ENCODE peak calls at places on chromosomes 7 and 10, in six cellular contexts. J is upper lobe of left lung, W is A549, L is GM12878, Y is HepG2, X is K562. N is an unnamed sample.

GRCh38 chr10:110758898-110759297 is 112.8 kb upstream of the PDCD4 start:
- ATAC-seq in J (no peak), W (no peak), L (no peak), Y (no peak), X (no peak), N (no peak)

GRCh38 chr7:144596953-144597352 is 193.5 kb upstream of the NOBOX start:
- ATAC-seq in J (no peak), W (no peak), L (no peak), Y (no peak), X (no peak), N (no peak)

GRCh38 chr7:107643407-107643806 is 17.2 kb upstream of the SLC26A4 start:
- ATAC-seq in J (no peak), W (peak; percentile 68), L (no peak), Y (no peak), X (peak; percentile 48), N (no peak)

GRCh38 chr10:126376956-126377355 is 11.3 kb downstream of the ADAM12 start:
- ATAC-seq in J (no peak), W (no peak), L (no peak), Y (no peak), X (no peak), N (no peak)

GRCh38 chr10:96902762-96903358 is 70.8 kb downstream of the LCOR start:
- ATAC-seq in J (no peak), W (peak; percentile 49), L (peak; percentile 64), Y (peak; percentile 40), X (peak; percentile 49), N (no peak)

GRCh38 chr7:56091591-56091990 is 1.2 kb downstream of the PHKG1 start:
- ATAC-seq in J (no peak), W (peak; percentile 10), L (no peak), Y (no peak), X (no peak), N (peak; percentile 31)

GRCh38 chr10:14533295-14533694 is 202.6 kb upstream of the FRMD4A start:
- ATAC-seq in J (no peak), W (peak; percentile 34), L (no peak), Y (no peak), X (no peak), N (no peak)

GRCh38 chr10:123241391-123242141 is 87.4 kb downstream of the BUB3 start:
- ATAC-seq in J (no peak), W (no peak), L (peak; percentile 70), Y (peak; percentile 70), X (no peak), N (no peak)

GRCh38 chr7:41472427-41473125 is 230.3 kb downstream of the INHBA start:
- ATAC-seq in J (no peak), W (no peak), L (no peak), Y (no peak), X (no peak), N (no peak)

GRCh38 chr7:93043393-93043985 is 74.3 kb downstream of the SAMD9 start:
- ATAC-seq in J (no peak), W (no peak), L (peak; percentile 20), Y (no peak), X (no peak), N (no peak)

GRCh38 chr10:99656199-99657064 is 2.9 kb upstream of the ENTPD7 start:
- ATAC-seq in J (no peak), W (no peak), L (no peak), Y (no peak), X (no peak), N (no peak)

GRCh38 chr7:19963695-19964094 is 190.3 kb upstream of the TMEM196 start:
- ATAC-seq in J (no peak), W (no peak), L (no peak), Y (no peak), X (no peak), N (peak; percentile 40)

GRCh38 chr10:69952069-69952800 is 100.4 kb upstream of the MACROH2A2 start:
- ATAC-seq in J (no peak), W (no peak), L (peak; percentile 49), Y (no peak), X (no peak), N (no peak)

GRCh38 chr10:102159051-102159597 is 6.9 kb downstream of the NOLC1 start:
- ATAC-seq in J (no peak), W (no peak), L (no peak), Y (no peak), X (no peak), N (no peak)

GRCh38 chr10:74391786-74392185 is 240.8 kb downstream of the ADK start:
- ATAC-seq in J (no peak), W (no peak), L (no peak), Y (no peak), X (no peak), N (no peak)

GRCh38 chr7:91784469-91784868 is 96.0 kb downstream of the MTERF1 start:
- ATAC-seq in J (no peak), W (peak; percentile 61), L (no peak), Y (no peak), X (peak; percentile 49), N (no peak)

GRCh38 chr10:100506596-100507356 is 12.9 kb downstream of the SEC31B start:
- ATAC-seq in J (no peak), W (peak; percentile 79), L (no peak), Y (no peak), X (no peak), N (no peak)

GRCh38 chr7:107890493-107890961 is 456 bp upstream of the DLD start:
- ATAC-seq in J (no peak), W (peak; percentile 35), L (peak; percentile 5), Y (peak; percentile 5), X (no peak), N (peak; percentile 32)

GRCh38 chr10:133528296-133528844 is 1.2 kb downstream of the CYP2E1 start:
- ATAC-seq in J (no peak), W (peak; percentile 42), L (no peak), Y (no peak), X (no peak), N (no peak)

GRCh38 chr7:142248-142955 is 50.0 kb upstream of the FAM20C start:
- ATAC-seq in J (peak; percentile 44), W (no peak), L (no peak), Y (peak; percentile 99), X (peak; percentile 42), N (peak; percentile 64)

GRCh38 chr7:76071316-76072242 is 23.7 kb downstream of the MDH2 start:
- ATAC-seq in J (no peak), W (no peak), L (no peak), Y (no peak), X (no peak), N (peak; percentile 83)

GRCh38 chr10:20271490-20271889 is 455.3 kb downstream of the PLXDC2 start:
- ATAC-seq in J (no peak), W (no peak), L (no peak), Y (no peak), X (no peak), N (no peak)

GRCh38 chr7:98909487-98909886 is 31.2 kb downstream of the TRRAP start:
- ATAC-seq in J (no peak), W (no peak), L (no peak), Y (no peak), X (no peak), N (no peak)

GRCh38 chr7:17301491-17302101 is 3.1 kb downstream of the AHR start:
- ATAC-seq in J (no peak), W (no peak), L (no peak), Y (no peak), X (no peak), N (no peak)
- H3K4me3 ChIP-seq in J (peak overlapping the region; percentile 78), W (peak overlapping the region; percentile 84), L (no peak overlapping the region), Y (peak overlapping the region; percentile 95), X (no peak overlapping the region), N (peak overlapping the region; percentile 88)

DNA sequence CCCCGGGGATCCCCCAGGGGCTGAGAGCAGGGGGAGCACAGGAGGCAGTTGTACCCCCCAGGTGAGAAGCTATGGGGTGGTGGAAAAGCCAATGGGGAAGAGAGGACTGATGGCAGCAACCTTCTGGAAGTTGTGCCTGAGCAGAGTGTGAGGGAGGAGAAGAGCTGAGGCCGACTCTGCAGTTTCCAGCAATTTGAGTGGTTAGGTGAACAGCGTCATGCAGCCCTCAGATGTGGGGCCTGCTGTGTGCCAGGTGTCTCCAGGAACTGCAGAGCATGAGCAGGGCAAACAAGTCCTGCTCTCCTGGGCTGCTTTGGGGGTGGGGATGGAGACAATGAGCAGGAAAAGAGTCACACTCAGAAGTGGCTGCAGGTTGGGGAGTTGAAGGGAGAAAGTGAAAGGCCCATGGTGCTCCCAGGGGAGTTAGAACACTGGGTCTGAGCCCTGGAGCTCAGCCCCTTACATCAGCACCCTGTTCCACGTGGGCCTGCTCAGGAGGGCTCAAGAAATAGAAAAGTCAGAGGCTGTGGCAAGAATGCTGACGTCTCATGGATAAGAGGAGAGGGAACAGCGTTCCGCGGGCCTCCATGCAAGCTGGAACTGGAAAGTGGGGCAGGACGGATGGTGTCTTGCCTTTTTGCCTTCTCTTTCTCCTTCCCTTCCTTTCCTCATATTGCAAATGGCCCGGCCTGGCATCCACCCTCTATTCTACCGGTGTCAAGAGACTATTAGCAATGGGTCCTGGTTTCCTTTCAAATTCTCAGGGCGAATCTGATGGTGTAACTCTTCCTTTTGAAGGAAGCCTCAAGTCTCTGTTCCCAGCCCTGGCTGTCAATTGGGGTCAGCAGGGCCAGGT is 4.0 kb upstream of the AFAP1L2 start:
- ATAC-seq in J (no peak), W (no peak), L (peak; percentile 72), Y (no peak), X (peak; percentile 20), N (no peak)
- TF ChIP-seq EP300 in J (no peak), W (no peak), L (no peak), Y (no peak), X (no peak), N (no peak)

GRCh38 chr7:132618271-132618955 is 42.1 kb upstream of the PLXNA4 start:
- ATAC-seq in J (no peak), W (no peak), L (no peak), Y (no peak), X (no peak), N (no peak)

GRCh38 chr7:132611056-132611455 is 34.8 kb upstream of the PLXNA4 start:
- ATAC-seq in J (no peak), W (no peak), L (no peak), Y (no peak), X (no peak), N (no peak)

GRCh38 chr7:132613737-132614136 is 37.5 kb upstream of the PLXNA4 start:
- ATAC-seq in J (no peak), W (no peak), L (no peak), Y (no peak), X (no peak), N (no peak)

GRCh38 chr7:132618956-132619305 is 42.7 kb upstream of the PLXNA4 start:
- ATAC-seq in J (no peak), W (no peak), L (no peak), Y (no peak), X (no peak), N (no peak)

GRCh38 chr7:132614428-132615076 is 38.3 kb upstream of the PLXNA4 start:
- ATAC-seq in J (no peak), W (peak; percentile 55), L (no peak), Y (no peak), X (peak; percentile 55), N (no peak)
- H3K4me3 ChIP-seq in J (peak overlapping the region; percentile 5), W (no peak overlapping the region), L (no peak overlapping the region), Y (no peak overlapping the region), X (no peak overlapping the region), N (no peak overlapping the region)

GRCh38 chr7:139734395-139734794 is 43.4 kb downstream of the HIPK2 start:
- ATAC-seq in J (no peak), W (peak; percentile 52), L (no peak), Y (no peak), X (no peak), N (peak; percentile 73)

GRCh38 chr7:139733751-139734150 is 44.0 kb downstream of the HIPK2 start:
- ATAC-seq in J (no peak), W (no peak), L (no peak), Y (no peak), X (no peak), N (no peak)

GRCh38 chr7:139732471-139733167 is 45.2 kb downstream of the HIPK2 start:
- ATAC-seq in J (no peak), W (no peak), L (no peak), Y (no peak), X (no peak), N (peak; percentile 16)

GRCh38 chr7:139730746-139731612 is 46.8 kb downstream of the HIPK2 start:
- ATAC-seq in J (peak; percentile 50), W (peak; percentile 19), L (peak; percentile 60), Y (no peak), X (no peak), N (no peak)

GRCh38 chr7:139731802-139732470 is 45.9 kb downstream of the HIPK2 start:
- ATAC-seq in J (peak; percentile 92), W (peak; percentile 91), L (no peak), Y (peak; percentile 84), X (no peak), N (peak; percentile 90)
- TF ChIP-seq EP300 in J (peak; percentile 95), W (peak; percentile 64), L (no peak), Y (peak; percentile 21), X (no peak), N (no peak)

N was measured in gastroesophageal sphincter.